ENCODE peak calls at places on chromosome 22, in six cellular contexts. One of them, this sample, is unnamed.

GRCh38 chr22:27110985-27111451 is 453.6 kb downstream of the MIAT start:
- DNase-seq in CD8-positive, alpha-beta memory T cell: no peak
- DNase-seq in astrocyte of the cerebellum: no peak
- DNase-seq in BJ: no peak
- DNase-seq in left lung: no peak
- DNase-seq in cardiac muscle cell: peak
- DNase-seq in this sample: no peak

GRCh38 chr22:30266445-30267381 is at the start of gene OSM:
- DNase-seq in CD8-positive, alpha-beta memory T cell: peak
- DNase-seq in astrocyte of the cerebellum: no peak
- DNase-seq in BJ: no peak
- DNase-seq in left lung: peak
- DNase-seq in cardiac muscle cell: no peak
- DNase-seq in this sample: peak

GRCh38 chr22:36806824-36807223 is 10.0 kb downstream of the PVALB start:
- DNase-seq in CD8-positive, alpha-beta memory T cell: no peak
- DNase-seq in astrocyte of the cerebellum: no peak
- DNase-seq in BJ: no peak
- DNase-seq in left lung: no peak
- DNase-seq in cardiac muscle cell: peak
- DNase-seq in this sample: no peak

GRCh38 chr22:35306350-35306967 is 6.8 kb downstream of the TOM1 start:
- DNase-seq in CD8-positive, alpha-beta memory T cell: no peak
- DNase-seq in astrocyte of the cerebellum: no peak
- DNase-seq in BJ: no peak
- DNase-seq in left lung: no peak
- DNase-seq in cardiac muscle cell: no peak
- DNase-seq in this sample: no peak

GRCh38 chr22:20524004-20524481 is 16.6 kb downstream of the MED15 start:
- DNase-seq in CD8-positive, alpha-beta memory T cell: peak
- DNase-seq in astrocyte of the cerebellum: no peak
- DNase-seq in BJ: no peak
- DNase-seq in left lung: no peak
- DNase-seq in cardiac muscle cell: no peak
- DNase-seq in this sample: peak

GRCh38 chr22:45246060-45246985 is 5.6 kb upstream of the KIAA0930 start:
- DNase-seq in CD8-positive, alpha-beta memory T cell: peak
- DNase-seq in astrocyte of the cerebellum: peak
- DNase-seq in BJ: peak
- DNase-seq in left lung: peak
- DNase-seq in cardiac muscle cell: peak
- DNase-seq in this sample: no peak

GRCh38 chr22:43570531-43571144 is 158.8 kb downstream of the MPPED1 start:
- DNase-seq in CD8-positive, alpha-beta memory T cell: no peak
- DNase-seq in astrocyte of the cerebellum: no peak
- DNase-seq in BJ: no peak
- DNase-seq in left lung: no peak
- DNase-seq in cardiac muscle cell: no peak
- DNase-seq in this sample: no peak

GRCh38 chr22:30947821-30948454 is 20.6 kb downstream of the MORC2 start:
- DNase-seq in CD8-positive, alpha-beta memory T cell: no peak
- DNase-seq in astrocyte of the cerebellum: peak
- DNase-seq in BJ: no peak
- DNase-seq in left lung: no peak
- DNase-seq in cardiac muscle cell: peak
- DNase-seq in this sample: peak

GRCh38 chr22:22750335-22751042 is 106.1 kb downstream of the GGTLC2 start:
- DNase-seq in CD8-positive, alpha-beta memory T cell: no peak
- DNase-seq in astrocyte of the cerebellum: no peak
- DNase-seq in BJ: no peak
- DNase-seq in left lung: no peak
- DNase-seq in cardiac muscle cell: no peak
- DNase-seq in this sample: no peak

GRCh38 chr22:30276041-30276440 is 9.4 kb upstream of the OSM start:
- DNase-seq in CD8-positive, alpha-beta memory T cell: no peak
- DNase-seq in astrocyte of the cerebellum: no peak
- DNase-seq in BJ: no peak
- DNase-seq in left lung: no peak
- DNase-seq in cardiac muscle cell: no peak
- DNase-seq in this sample: no peak

GRCh38 chr22:49062155-49063039 is 765.3 kb downstream of the BRD1 start:
- DNase-seq in CD8-positive, alpha-beta memory T cell: no peak
- DNase-seq in astrocyte of the cerebellum: no peak
- DNase-seq in BJ: no peak
- DNase-seq in left lung: no peak
- DNase-seq in cardiac muscle cell: no peak
- DNase-seq in this sample: no peak

GRCh38 chr22:49369726-49370717 is 457.7 kb downstream of the BRD1 start:
- DNase-seq in CD8-positive, alpha-beta memory T cell: no peak
- DNase-seq in astrocyte of the cerebellum: no peak
- DNase-seq in BJ: no peak
- DNase-seq in left lung: no peak
- DNase-seq in cardiac muscle cell: no peak
- DNase-seq in this sample: no peak

GRCh38 chr22:23675502-23676415 is 15.1 kb upstream of the RGL4 start:
- DNase-seq in CD8-positive, alpha-beta memory T cell: no peak
- DNase-seq in astrocyte of the cerebellum: no peak
- DNase-seq in BJ: no peak
- DNase-seq in left lung: peak
- DNase-seq in cardiac muscle cell: no peak
- DNase-seq in this sample: no peak

GRCh38 chr22:40979871-40980270 is 28.7 kb downstream of the RBX1 start:
- DNase-seq in CD8-positive, alpha-beta memory T cell: no peak
- DNase-seq in astrocyte of the cerebellum: no peak
- DNase-seq in BJ: no peak
- DNase-seq in left lung: peak
- DNase-seq in cardiac muscle cell: no peak
- DNase-seq in this sample: no peak

GRCh38 chr22:31100762-31101525 is 6.4 kb downstream of the SELENOM start:
- DNase-seq in CD8-positive, alpha-beta memory T cell: no peak
- DNase-seq in astrocyte of the cerebellum: no peak
- DNase-seq in BJ: no peak
- DNase-seq in left lung: no peak
- DNase-seq in cardiac muscle cell: no peak
- DNase-seq in this sample: no peak

GRCh38 chr22:30861131-30861530 is 107.4 kb downstream of the MORC2 start:
- DNase-seq in CD8-positive, alpha-beta memory T cell: no peak
- DNase-seq in astrocyte of the cerebellum: no peak
- DNase-seq in BJ: no peak
- DNase-seq in left lung: no peak
- DNase-seq in cardiac muscle cell: no peak
- DNase-seq in this sample: peak

GRCh38 chr22:36901411-36902142 is 11.9 kb upstream of the CSF2RB start:
- DNase-seq in CD8-positive, alpha-beta memory T cell: no peak
- DNase-seq in astrocyte of the cerebellum: no peak
- DNase-seq in BJ: no peak
- DNase-seq in left lung: no peak
- DNase-seq in cardiac muscle cell: no peak
- DNase-seq in this sample: peak

GRCh38 chr22:43946391-43946680 is 8.9 kb upstream of the SAMM50 start:
- DNase-seq in CD8-positive, alpha-beta memory T cell: no peak
- DNase-seq in astrocyte of the cerebellum: no peak
- DNase-seq in BJ: no peak
- DNase-seq in left lung: no peak
- DNase-seq in cardiac muscle cell: no peak
- DNase-seq in this sample: no peak

GRCh38 chr22:44721206-44721605 is 19.2 kb downstream of the PRR5 start:
- DNase-seq in CD8-positive, alpha-beta memory T cell: no peak
- DNase-seq in astrocyte of the cerebellum: no peak
- DNase-seq in BJ: no peak
- DNase-seq in left lung: no peak
- DNase-seq in cardiac muscle cell: no peak
- DNase-seq in this sample: peak

GRCh38 chr22:37032134-37032534 is 12.6 kb downstream of the MPST start:
- DNase-seq in CD8-positive, alpha-beta memory T cell: no peak
- DNase-seq in astrocyte of the cerebellum: no peak
- DNase-seq in BJ: no peak
- DNase-seq in left lung: no peak
- DNase-seq in cardiac muscle cell: no peak
- DNase-seq in this sample: no peak

GRCh38 chr22:41092023-41092817 is at the start of gene EP300:
- DNase-seq in CD8-positive, alpha-beta memory T cell: peak
- DNase-seq in astrocyte of the cerebellum: peak
- DNase-seq in BJ: peak
- DNase-seq in left lung: peak
- DNase-seq in cardiac muscle cell: peak
- DNase-seq in this sample: peak

GRCh38 chr22:29032014-29032475 is 29.6 kb downstream of the C22orf31 start:
- DNase-seq in CD8-positive, alpha-beta memory T cell: no peak
- DNase-seq in astrocyte of the cerebellum: no peak
- DNase-seq in BJ: no peak
- DNase-seq in left lung: no peak
- DNase-seq in cardiac muscle cell: peak
- DNase-seq in this sample: no peak

GRCh38 chr22:24579242-24579569 is 13.7 kb downstream of the LRRC75B start:
- DNase-seq in CD8-positive, alpha-beta memory T cell: no peak
- DNase-seq in astrocyte of the cerebellum: no peak
- DNase-seq in BJ: no peak
- DNase-seq in left lung: no peak
- DNase-seq in cardiac muscle cell: no peak
- DNase-seq in this sample: no peak

GRCh38 chr22:28014141-28015055 is 95.3 kb upstream of the PITPNB start:
- DNase-seq in CD8-positive, alpha-beta memory T cell: no peak
- DNase-seq in astrocyte of the cerebellum: no peak
- DNase-seq in BJ: no peak
- DNase-seq in left lung: peak
- DNase-seq in cardiac muscle cell: no peak
- DNase-seq in this sample: no peak

GRCh38 chr22:35457729-35458546 is 58.0 kb downstream of the MCM5 start:
- DNase-seq in CD8-positive, alpha-beta memory T cell: no peak
- DNase-seq in astrocyte of the cerebellum: no peak
- DNase-seq in BJ: no peak
- DNase-seq in left lung: peak
- DNase-seq in cardiac muscle cell: no peak
- DNase-seq in this sample: no peak

GRCh38 chr22:27309713-27310112 is 491.8 kb downstream of the MN1 start:
- DNase-seq in CD8-positive, alpha-beta memory T cell: no peak
- DNase-seq in astrocyte of the cerebellum: no peak
- DNase-seq in BJ: no peak
- DNase-seq in left lung: no peak
- DNase-seq in cardiac muscle cell: no peak
- DNase-seq in this sample: no peak

GRCh38 chr22:40408718-40409612 is 38.6 kb downstream of the SGSM3 start:
- DNase-seq in CD8-positive, alpha-beta memory T cell: no peak
- DNase-seq in astrocyte of the cerebellum: no peak
- DNase-seq in BJ: no peak
- DNase-seq in left lung: no peak
- DNase-seq in cardiac muscle cell: no peak
- DNase-seq in this sample: no peak

GRCh38 chr22:50564289-50564688 is 1.6 kb upstream of the SYCE3 start:
- DNase-seq in CD8-positive, alpha-beta memory T cell: peak
- DNase-seq in astrocyte of the cerebellum: no peak
- DNase-seq in BJ: no peak
- DNase-seq in left lung: no peak
- DNase-seq in cardiac muscle cell: no peak
- DNase-seq in this sample: no peak
- H3K4me3 ChIP-seq in CD8-positive, alpha-beta memory T cell: no peak
- H3K4me3 ChIP-seq in astrocyte of the cerebellum: no peak
- H3K4me3 ChIP-seq in BJ: no peak
- H3K4me3 ChIP-seq in left lung: no peak
- H3K4me3 ChIP-seq in cardiac muscle cell: no peak
- H3K4me3 ChIP-seq in this sample: no peak

DNA sequence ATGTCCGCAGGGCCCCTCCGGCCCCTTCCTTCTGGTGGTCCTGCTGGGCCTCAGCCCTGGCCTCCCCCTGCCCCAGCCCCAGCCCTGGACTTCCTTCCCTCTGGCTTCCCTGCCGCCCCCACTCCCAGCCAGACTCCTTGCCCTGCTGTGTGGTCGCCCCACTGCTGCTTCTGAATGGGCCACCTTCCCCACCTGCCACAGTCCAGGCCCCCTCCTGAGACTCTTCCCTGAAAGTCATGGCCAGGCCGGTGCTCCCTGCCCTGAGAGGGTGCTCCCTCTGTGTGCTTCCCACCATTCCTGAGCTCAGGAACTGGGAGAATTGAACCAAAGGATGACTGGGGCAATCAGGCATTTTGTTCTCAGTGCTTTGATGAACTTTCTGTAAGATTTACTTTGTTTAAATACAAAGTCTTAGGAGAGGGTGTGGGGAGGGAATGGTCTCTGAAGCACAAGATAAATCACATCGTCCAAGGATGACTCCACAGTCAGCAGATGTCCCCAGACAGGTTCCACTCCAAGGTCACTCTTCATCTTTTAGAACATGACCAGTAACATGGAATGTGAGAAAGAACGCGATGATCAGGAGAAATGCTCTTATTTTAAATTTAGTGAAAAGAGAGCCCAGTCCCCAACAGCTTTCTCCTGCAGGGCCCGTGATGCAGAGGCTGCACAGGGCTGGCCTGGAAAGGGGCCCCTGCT is 774 bp downstream of the APOBEC3D start:
- DNase-seq in CD8-positive, alpha-beta memory T cell: no peak
- DNase-seq in astrocyte of the cerebellum: no peak
- DNase-seq in BJ: no peak
- DNase-seq in left lung: no peak
- DNase-seq in cardiac muscle cell: peak
- DNase-seq in this sample: no peak
- H3K4me3 ChIP-seq in CD8-positive, alpha-beta memory T cell: peak
- H3K4me3 ChIP-seq in astrocyte of the cerebellum: no peak
- H3K4me3 ChIP-seq in BJ: peak
- H3K4me3 ChIP-seq in left lung: peak
- H3K4me3 ChIP-seq in cardiac muscle cell: no peak
- H3K4me3 ChIP-seq in this sample: peak

GRCh38 chr22:47091241-47091691 is 328.8 kb downstream of the TBC1D22A start:
- DNase-seq in CD8-positive, alpha-beta memory T cell: peak
- DNase-seq in astrocyte of the cerebellum: no peak
- DNase-seq in BJ: no peak
- DNase-seq in left lung: no peak
- DNase-seq in cardiac muscle cell: peak
- DNase-seq in this sample: no peak
- H3K4me3 ChIP-seq in CD8-positive, alpha-beta memory T cell: peak
- H3K4me3 ChIP-seq in astrocyte of the cerebellum: peak
- H3K4me3 ChIP-seq in BJ: peak
- H3K4me3 ChIP-seq in left lung: no peak
- H3K4me3 ChIP-seq in cardiac muscle cell: peak
- H3K4me3 ChIP-seq in this sample: no peak

GRCh38 chr22:42344391-42344861 is 74.0 kb upstream of the TCF20 start:
- DNase-seq in CD8-positive, alpha-beta memory T cell: no peak
- DNase-seq in astrocyte of the cerebellum: peak
- DNase-seq in BJ: no peak
- DNase-seq in left lung: no peak
- DNase-seq in cardiac muscle cell: peak
- DNase-seq in this sample: no peak
- H3K4me3 ChIP-seq in CD8-positive, alpha-beta memory T cell: no peak
- H3K4me3 ChIP-seq in astrocyte of the cerebellum: peak
- H3K4me3 ChIP-seq in BJ: no peak
- H3K4me3 ChIP-seq in left lung: peak
- H3K4me3 ChIP-seq in cardiac muscle cell: peak
- H3K4me3 ChIP-seq in this sample: no peak

This sample was measured in Jurkat, Clone E6-1.